ENCODE peak calls at places on chromosomes 1 and 21, in five cellular contexts. X is tibial nerve, J is hypothalamus, L is germinal center, Z is suprapubic skin. W is an unnamed sample.

GRCh38 chr1:62337535-62337784 is 18.2 kb upstream of the KANK4 start:
- DNase-seq in X (no peak), J (no peak), L (no peak), Z (no peak), W (no peak)

GRCh38 chr1:156897078-156897825 is 3.7 kb downstream of the PEAR1 start:
- DNase-seq in X (no peak), J (no peak), L (no peak), Z (no peak), W (no peak)

GRCh38 chr1:100896481-100896982 is 642 bp downstream of the SLC30A7 start:
- DNase-seq in X (no peak), J (no peak), L (peak; percentile 35), Z (no peak), W (no peak)

GRCh38 chr1:226674892-226675719 is 64.0 kb downstream of the ITPKB start:
- DNase-seq in X (peak; percentile 75), J (no peak), L (peak; percentile 91), Z (no peak), W (no peak)

GRCh38 chr1:103941086-103941485 is 191.4 kb downstream of the AMY1C start:
- DNase-seq in X (no peak), J (no peak), L (no peak), Z (no peak), W (no peak)

GRCh38 chr1:52825868-52826267 is 16.7 kb upstream of the ZYG11A start:
- DNase-seq in X (no peak), J (no peak), L (peak; percentile 5), Z (no peak), W (no peak)

GRCh38 chr1:205812271-205812877 is 624 bp downstream of the SLC41A1 start:
- DNase-seq in X (peak; percentile 20), J (peak; percentile 61), L (peak; percentile 46), Z (no peak), W (no peak)

GRCh38 chr1:55931272-55931940 is 648.0 kb downstream of the PLPP3 start:
- DNase-seq in X (no peak), J (no peak), L (no peak), Z (no peak), W (no peak)

GRCh38 chr1:243313635-243314536 is 58.0 kb downstream of the SDCCAG8 start:
- DNase-seq in X (no peak), J (no peak), L (no peak), Z (no peak), W (no peak)

GRCh38 chr1:34137411-34137810 is 27.6 kb downstream of the CSMD2 start:
- DNase-seq in X (no peak), J (no peak), L (no peak), Z (no peak), W (no peak)

GRCh38 chr21:38760762-38761155 is 45.0 kb upstream of the ETS2 start:
- DNase-seq in X (no peak), J (no peak), L (no peak), Z (no peak), W (no peak)

GRCh38 chr1:177650947-177651346 is 318.9 kb downstream of the SEC16B start:
- DNase-seq in X (no peak), J (no peak), L (no peak), Z (no peak), W (no peak)

GRCh38 chr1:25744140-25744581 is 55.8 kb upstream of the SELENON start:
- DNase-seq in X (peak; percentile 72), J (peak; percentile 33), L (no peak), Z (peak; percentile 83), W (no peak)

GRCh38 chr1:2416403-2416802 is 4.0 kb upstream of the PEX10 start:
- DNase-seq in X (no peak), J (no peak), L (peak; percentile 15), Z (no peak), W (no peak)

GRCh38 chr21:45989355-45990048 is 7.9 kb downstream of the COL6A1 start:
- DNase-seq in X (no peak), J (no peak), L (no peak), Z (peak; percentile 59), W (no peak)

GRCh38 chr1:6316240-6317100 is 55.6 kb upstream of the GPR153 start:
- DNase-seq in X (no peak), J (no peak), L (no peak), Z (no peak), W (no peak)

GRCh38 chr1:184145083-184145482 is 93.6 kb downstream of the TSEN15 start:
- DNase-seq in X (no peak), J (no peak), L (no peak), Z (no peak), W (no peak)

GRCh38 chr1:117821782-117822447 is 107.5 kb downstream of the GDAP2 start:
- DNase-seq in X (no peak), J (no peak), L (no peak), Z (no peak), W (no peak)

GRCh38 chr1:178689769-178690168 is 35.3 kb upstream of the RALGPS2 start:
- DNase-seq in X (no peak), J (no peak), L (no peak), Z (no peak), W (no peak)

GRCh38 chr1:117673405-117673804 is 67.6 kb downstream of the TENT5C start:
- DNase-seq in X (no peak), J (no peak), L (no peak), Z (no peak), W (no peak)

GRCh38 chr1:80994934-80995333 is 805.8 kb upstream of the ADGRL2 start:
- DNase-seq in X (no peak), J (no peak), L (no peak), Z (no peak), W (no peak)

GRCh38 chr1:76239470-76239918 is 164.9 kb downstream of the ST6GALNAC3 start:
- DNase-seq in X (no peak), J (no peak), L (no peak), Z (no peak), W (no peak)